ENCODE peak calls at places on chromosomes 5 and 9, in nine cellular contexts. One of them, this sample, is unnamed.
A peak's percentile ranks its signal among the peaks of the same experiment; 100 is the strongest.

GRCh38 chr5:180126716-180127681 is 55.4 kb upstream of the RNF130 start:
- DNase-seq in neural crest cell: peak; percentile 56
- DNase-seq in A549: peak; percentile 66
- DNase-seq in activated CD8-positive, alpha-beta T cell treated with anti-CD3 and anti-CD28 coated beads for 36 hours: peak; percentile 45
- DNase-seq in glutamatergic neuron: peak; percentile 64
- DNase-seq in mammary epithelial cell: no peak
- DNase-seq in foreskin keratinocyte: no peak
- DNase-seq in heart left ventricle: peak; percentile 64
- DNase-seq in fibroblast of mammary gland: peak; percentile 4
- DNase-seq in this sample: peak; percentile 80

GRCh38 chr5:112846556-112846955 is 14.5 kb upstream of the SRP19 start:
- DNase-seq in neural crest cell: no peak
- DNase-seq in A549: no peak
- DNase-seq in activated CD8-positive, alpha-beta T cell treated with anti-CD3 and anti-CD28 coated beads for 36 hours: no peak
- DNase-seq in glutamatergic neuron: no peak
- DNase-seq in mammary epithelial cell: no peak
- DNase-seq in foreskin keratinocyte: no peak
- DNase-seq in heart left ventricle: no peak
- DNase-seq in fibroblast of mammary gland: no peak
- DNase-seq in this sample: no peak

GRCh38 chr9:122346478-122347347 is 24.1 kb upstream of the PTGS1 start:
- DNase-seq in neural crest cell: peak; percentile 43
- DNase-seq in A549: peak; percentile 16
- DNase-seq in activated CD8-positive, alpha-beta T cell treated with anti-CD3 and anti-CD28 coated beads for 36 hours: peak; percentile 20
- DNase-seq in glutamatergic neuron: peak; percentile 51
- DNase-seq in mammary epithelial cell: no peak
- DNase-seq in foreskin keratinocyte: no peak
- DNase-seq in heart left ventricle: peak; percentile 82
- DNase-seq in fibroblast of mammary gland: no peak
- DNase-seq in this sample: peak; percentile 62

GRCh38 chr5:14035859-14036440 is 91.5 kb upstream of the DNAH5 start:
- DNase-seq in neural crest cell: no peak
- DNase-seq in A549: peak; percentile 95
- DNase-seq in activated CD8-positive, alpha-beta T cell treated with anti-CD3 and anti-CD28 coated beads for 36 hours: no peak
- DNase-seq in glutamatergic neuron: no peak
- DNase-seq in mammary epithelial cell: peak; percentile 99
- DNase-seq in foreskin keratinocyte: peak; percentile 100
- DNase-seq in heart left ventricle: no peak
- DNase-seq in fibroblast of mammary gland: peak; percentile 98
- DNase-seq in this sample: peak; percentile 32

GRCh38 chr5:92552206-92553160 is 1028.5 kb downstream of the NR2F1-AS1 start:
- DNase-seq in neural crest cell: no peak
- DNase-seq in A549: peak; percentile 44
- DNase-seq in activated CD8-positive, alpha-beta T cell treated with anti-CD3 and anti-CD28 coated beads for 36 hours: no peak
- DNase-seq in glutamatergic neuron: no peak
- DNase-seq in mammary epithelial cell: peak; percentile 93
- DNase-seq in foreskin keratinocyte: peak; percentile 66
- DNase-seq in heart left ventricle: no peak
- DNase-seq in fibroblast of mammary gland: peak; percentile 99
- DNase-seq in this sample: no peak

GRCh38 chr5:155129513-155129880 is 115.9 kb downstream of the KIF4B start:
- DNase-seq in neural crest cell: no peak
- DNase-seq in A549: peak; percentile 17
- DNase-seq in activated CD8-positive, alpha-beta T cell treated with anti-CD3 and anti-CD28 coated beads for 36 hours: no peak
- DNase-seq in glutamatergic neuron: no peak
- DNase-seq in mammary epithelial cell: no peak
- DNase-seq in foreskin keratinocyte: peak; percentile 72
- DNase-seq in heart left ventricle: no peak
- DNase-seq in fibroblast of mammary gland: peak; percentile 27
- DNase-seq in this sample: no peak

GRCh38 chr9:37994639-37995347 is 74.2 kb downstream of the SHB start:
- DNase-seq in neural crest cell: no peak
- DNase-seq in A549: no peak
- DNase-seq in activated CD8-positive, alpha-beta T cell treated with anti-CD3 and anti-CD28 coated beads for 36 hours: peak; percentile 73
- DNase-seq in glutamatergic neuron: peak; percentile 82
- DNase-seq in mammary epithelial cell: no peak
- DNase-seq in foreskin keratinocyte: peak; percentile 61
- DNase-seq in heart left ventricle: peak; percentile 87
- DNase-seq in fibroblast of mammary gland: peak; percentile 82
- DNase-seq in this sample: peak; percentile 66

GRCh38 chr5:154794525-154795234 is 39.5 kb downstream of the LARP1 start:
- DNase-seq in neural crest cell: no peak
- DNase-seq in A549: no peak
- DNase-seq in activated CD8-positive, alpha-beta T cell treated with anti-CD3 and anti-CD28 coated beads for 36 hours: no peak
- DNase-seq in glutamatergic neuron: no peak
- DNase-seq in mammary epithelial cell: no peak
- DNase-seq in foreskin keratinocyte: no peak
- DNase-seq in heart left ventricle: no peak
- DNase-seq in fibroblast of mammary gland: no peak
- DNase-seq in this sample: no peak

GRCh38 chr5:177620560-177620959 is 20.6 kb downstream of the B4GALT7 start:
- DNase-seq in neural crest cell: no peak
- DNase-seq in A549: no peak
- DNase-seq in activated CD8-positive, alpha-beta T cell treated with anti-CD3 and anti-CD28 coated beads for 36 hours: no peak
- DNase-seq in glutamatergic neuron: no peak
- DNase-seq in mammary epithelial cell: no peak
- DNase-seq in foreskin keratinocyte: no peak
- DNase-seq in heart left ventricle: no peak
- DNase-seq in fibroblast of mammary gland: no peak
- DNase-seq in this sample: no peak

GRCh38 chr9:123863164-123863855 is 66.6 kb downstream of the DENND1A start:
- DNase-seq in neural crest cell: no peak
- DNase-seq in A549: no peak
- DNase-seq in activated CD8-positive, alpha-beta T cell treated with anti-CD3 and anti-CD28 coated beads for 36 hours: no peak
- DNase-seq in glutamatergic neuron: no peak
- DNase-seq in mammary epithelial cell: no peak
- DNase-seq in foreskin keratinocyte: no peak
- DNase-seq in heart left ventricle: no peak
- DNase-seq in fibroblast of mammary gland: peak; percentile 74
- DNase-seq in this sample: no peak

GRCh38 chr5:91556-92263 is at the start of gene PLEKHG4B:
- DNase-seq in neural crest cell: peak; percentile 65
- DNase-seq in A549: peak; percentile 35
- DNase-seq in activated CD8-positive, alpha-beta T cell treated with anti-CD3 and anti-CD28 coated beads for 36 hours: peak; percentile 45
- DNase-seq in glutamatergic neuron: peak; percentile 85
- DNase-seq in mammary epithelial cell: no peak
- DNase-seq in foreskin keratinocyte: no peak
- DNase-seq in heart left ventricle: peak; percentile 43
- DNase-seq in fibroblast of mammary gland: no peak
- DNase-seq in this sample: peak; percentile 52

GRCh38 chr9:124522121-124523098 is 15.2 kb upstream of the NR5A1 start:
- DNase-seq in neural crest cell: no peak
- DNase-seq in A549: no peak
- DNase-seq in activated CD8-positive, alpha-beta T cell treated with anti-CD3 and anti-CD28 coated beads for 36 hours: no peak
- DNase-seq in glutamatergic neuron: no peak
- DNase-seq in mammary epithelial cell: no peak
- DNase-seq in foreskin keratinocyte: no peak
- DNase-seq in heart left ventricle: no peak
- DNase-seq in fibroblast of mammary gland: no peak
- DNase-seq in this sample: no peak

GRCh38 chr5:112758676-112759075 is 21.0 kb downstream of the APC start:
- DNase-seq in neural crest cell: no peak
- DNase-seq in A549: no peak
- DNase-seq in activated CD8-positive, alpha-beta T cell treated with anti-CD3 and anti-CD28 coated beads for 36 hours: no peak
- DNase-seq in glutamatergic neuron: no peak
- DNase-seq in mammary epithelial cell: no peak
- DNase-seq in foreskin keratinocyte: no peak
- DNase-seq in heart left ventricle: no peak
- DNase-seq in fibroblast of mammary gland: no peak
- DNase-seq in this sample: no peak

GRCh38 chr9:1231998-1232919 is 182.1 kb downstream of the DMRT2 start:
- DNase-seq in neural crest cell: no peak
- DNase-seq in A549: peak; percentile 6
- DNase-seq in activated CD8-positive, alpha-beta T cell treated with anti-CD3 and anti-CD28 coated beads for 36 hours: no peak
- DNase-seq in glutamatergic neuron: no peak
- DNase-seq in mammary epithelial cell: peak; percentile 6
- DNase-seq in foreskin keratinocyte: peak; percentile 25
- DNase-seq in heart left ventricle: no peak
- DNase-seq in fibroblast of mammary gland: peak; percentile 88
- DNase-seq in this sample: no peak

GRCh38 chr9:91360551-91361293 is 996 bp downstream of the AUH start:
- DNase-seq in neural crest cell: no peak
- DNase-seq in A549: no peak
- DNase-seq in activated CD8-positive, alpha-beta T cell treated with anti-CD3 and anti-CD28 coated beads for 36 hours: no peak
- DNase-seq in glutamatergic neuron: no peak
- DNase-seq in mammary epithelial cell: peak; percentile 24
- DNase-seq in foreskin keratinocyte: no peak
- DNase-seq in heart left ventricle: no peak
- DNase-seq in fibroblast of mammary gland: peak; percentile 7
- DNase-seq in this sample: peak; percentile 40

GRCh38 chr9:26833792-26834191 is 58.8 kb downstream of the CAAP1 start:
- DNase-seq in neural crest cell: peak; percentile 31
- DNase-seq in A549: no peak
- DNase-seq in activated CD8-positive, alpha-beta T cell treated with anti-CD3 and anti-CD28 coated beads for 36 hours: no peak
- DNase-seq in glutamatergic neuron: no peak
- DNase-seq in mammary epithelial cell: no peak
- DNase-seq in foreskin keratinocyte: peak; percentile 10
- DNase-seq in heart left ventricle: no peak
- DNase-seq in fibroblast of mammary gland: no peak
- DNase-seq in this sample: no peak

GRCh38 chr5:1759378-1759970 is 40.2 kb downstream of the MRPL36 start:
- DNase-seq in neural crest cell: no peak
- DNase-seq in A549: no peak
- DNase-seq in activated CD8-positive, alpha-beta T cell treated with anti-CD3 and anti-CD28 coated beads for 36 hours: no peak
- DNase-seq in glutamatergic neuron: no peak
- DNase-seq in mammary epithelial cell: no peak
- DNase-seq in foreskin keratinocyte: no peak
- DNase-seq in heart left ventricle: peak; percentile 39
- DNase-seq in fibroblast of mammary gland: no peak
- DNase-seq in this sample: no peak

GRCh38 chr9:134642385-134643181 is 980 bp downstream of the COL5A1 start:
- DNase-seq in neural crest cell: peak; percentile 14
- DNase-seq in A549: peak; percentile 64
- DNase-seq in activated CD8-positive, alpha-beta T cell treated with anti-CD3 and anti-CD28 coated beads for 36 hours: no peak
- DNase-seq in glutamatergic neuron: no peak
- DNase-seq in mammary epithelial cell: peak; percentile 44
- DNase-seq in foreskin keratinocyte: peak; percentile 44
- DNase-seq in heart left ventricle: peak; percentile 76
- DNase-seq in fibroblast of mammary gland: peak; percentile 93
- DNase-seq in this sample: peak; percentile 49
- TF ChIP-seq CTCF in neural crest cell: no peak
- TF ChIP-seq CTCF in A549: peak; percentile 38
- TF ChIP-seq CTCF in activated CD8-positive, alpha-beta T cell treated with anti-CD3 and anti-CD28 coated beads for 36 hours: no peak
- TF ChIP-seq CTCF in glutamatergic neuron: no peak
- TF ChIP-seq CTCF in mammary epithelial cell: no peak
- TF ChIP-seq CTCF in foreskin keratinocyte: peak; percentile 37
- TF ChIP-seq CTCF in heart left ventricle: peak; percentile 29
- TF ChIP-seq CTCF in fibroblast of mammary gland: peak; percentile 44
- TF ChIP-seq CTCF in this sample: no peak

DNA sequence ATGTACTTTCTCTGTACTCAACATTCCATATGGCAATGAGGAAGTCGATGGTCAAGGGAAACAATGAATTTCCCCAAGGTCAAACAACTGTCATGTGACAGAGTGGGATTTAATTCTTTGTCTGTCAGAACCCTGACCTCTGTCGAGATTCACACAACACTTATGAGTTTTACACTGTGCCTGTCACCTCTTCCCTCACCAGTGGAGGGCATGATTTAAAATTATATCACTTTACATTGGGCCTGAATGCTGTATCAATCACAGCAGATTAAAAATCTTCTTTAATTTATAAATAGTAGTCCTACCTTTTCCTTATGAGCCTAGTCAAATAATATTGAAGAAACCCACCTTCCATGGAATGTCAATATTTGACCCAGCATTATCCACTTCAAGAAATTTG is 276.7 kb downstream of the CDH10 start:
- DNase-seq in neural crest cell: no peak
- DNase-seq in A549: no peak
- DNase-seq in activated CD8-positive, alpha-beta T cell treated with anti-CD3 and anti-CD28 coated beads for 36 hours: no peak
- DNase-seq in glutamatergic neuron: no peak
- DNase-seq in mammary epithelial cell: no peak
- DNase-seq in foreskin keratinocyte: no peak
- DNase-seq in heart left ventricle: no peak
- DNase-seq in fibroblast of mammary gland: no peak
- DNase-seq in this sample: no peak
- TF ChIP-seq CTCF in neural crest cell: peak; percentile 20
- TF ChIP-seq CTCF in A549: no peak
- TF ChIP-seq CTCF in activated CD8-positive, alpha-beta T cell treated with anti-CD3 and anti-CD28 coated beads for 36 hours: no peak
- TF ChIP-seq CTCF in glutamatergic neuron: no peak
- TF ChIP-seq CTCF in mammary epithelial cell: peak; percentile 10
- TF ChIP-seq CTCF in foreskin keratinocyte: no peak
- TF ChIP-seq CTCF in heart left ventricle: no peak
- TF ChIP-seq CTCF in fibroblast of mammary gland: no peak
- TF ChIP-seq CTCF in this sample: no peak

DNA sequence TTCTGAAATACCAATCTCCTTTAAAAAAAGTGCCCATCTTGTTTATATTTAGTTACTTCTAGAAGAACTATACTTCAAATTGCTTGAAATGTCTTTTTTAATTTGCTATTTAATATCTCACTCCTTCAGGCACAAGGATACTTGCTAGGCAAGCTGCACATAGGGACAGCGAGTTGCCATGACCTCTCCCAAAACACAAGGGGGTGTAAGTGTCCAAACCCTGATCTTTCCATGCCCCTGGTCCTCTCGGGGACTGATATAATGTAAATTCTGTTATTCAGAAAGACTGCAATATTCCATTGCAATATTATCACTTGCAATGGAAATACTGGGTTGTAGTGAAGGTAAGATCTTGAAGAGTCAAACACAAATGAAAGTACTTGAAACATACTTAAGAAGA is 480.4 kb downstream of the CETN3 start:
- DNase-seq in neural crest cell: no peak
- DNase-seq in A549: no peak
- DNase-seq in activated CD8-positive, alpha-beta T cell treated with anti-CD3 and anti-CD28 coated beads for 36 hours: no peak
- DNase-seq in glutamatergic neuron: no peak
- DNase-seq in mammary epithelial cell: no peak
- DNase-seq in foreskin keratinocyte: no peak
- DNase-seq in heart left ventricle: no peak
- DNase-seq in fibroblast of mammary gland: peak; percentile 19
- DNase-seq in this sample: no peak
- TF ChIP-seq CTCF in neural crest cell: no peak
- TF ChIP-seq CTCF in A549: no peak
- TF ChIP-seq CTCF in activated CD8-positive, alpha-beta T cell treated with anti-CD3 and anti-CD28 coated beads for 36 hours: no peak
- TF ChIP-seq CTCF in glutamatergic neuron: no peak
- TF ChIP-seq CTCF in mammary epithelial cell: no peak
- TF ChIP-seq CTCF in foreskin keratinocyte: no peak
- TF ChIP-seq CTCF in heart left ventricle: peak; percentile 5
- TF ChIP-seq CTCF in fibroblast of mammary gland: no peak
- TF ChIP-seq CTCF in this sample: no peak

DNA sequence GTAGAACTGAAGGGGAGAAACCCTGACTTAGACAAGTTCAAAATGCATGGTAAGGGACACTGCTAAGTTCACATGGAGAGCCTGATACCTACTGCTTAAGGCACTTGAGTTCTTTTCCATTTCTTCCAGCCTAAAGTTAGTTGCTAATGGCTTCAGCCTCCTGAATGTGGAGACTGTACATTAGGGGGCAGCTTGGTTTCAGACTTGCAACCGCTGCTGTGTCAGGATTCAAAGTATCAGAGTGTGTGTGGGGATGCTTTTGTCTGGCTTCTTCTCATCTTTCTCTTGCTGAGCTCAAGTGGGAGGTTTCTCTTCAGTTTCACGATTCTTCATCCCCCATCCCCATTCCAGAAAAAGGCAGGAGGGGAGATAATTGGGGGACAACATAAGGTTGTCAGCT is 49.4 kb downstream of the ATP10B start:
- DNase-seq in neural crest cell: no peak
- DNase-seq in A549: no peak
- DNase-seq in activated CD8-positive, alpha-beta T cell treated with anti-CD3 and anti-CD28 coated beads for 36 hours: no peak
- DNase-seq in glutamatergic neuron: no peak
- DNase-seq in mammary epithelial cell: no peak
- DNase-seq in foreskin keratinocyte: no peak
- DNase-seq in heart left ventricle: no peak
- DNase-seq in fibroblast of mammary gland: peak; percentile 4
- DNase-seq in this sample: no peak
- TF ChIP-seq CTCF in neural crest cell: no peak
- TF ChIP-seq CTCF in A549: no peak
- TF ChIP-seq CTCF in activated CD8-positive, alpha-beta T cell treated with anti-CD3 and anti-CD28 coated beads for 36 hours: no peak
- TF ChIP-seq CTCF in glutamatergic neuron: no peak
- TF ChIP-seq CTCF in mammary epithelial cell: peak; percentile 42
- TF ChIP-seq CTCF in foreskin keratinocyte: peak; percentile 36
- TF ChIP-seq CTCF in heart left ventricle: no peak
- TF ChIP-seq CTCF in fibroblast of mammary gland: no peak
- TF ChIP-seq CTCF in this sample: no peak

This sample was measured in GM20000.